ENCODE peak calls at places on chromosomes 6 and 20, in four cellular contexts. M, W, F and S are unnamed samples.
A peak's percentile ranks its signal among the peaks of the same experiment; 100 is the strongest.

GRCh38 chr6:121686611-121687023 is 251.2 kb downstream of the GJA1 start:
- DNase-seq in F (no peak), W (peak; percentile 84), M (no peak), S (no peak)

GRCh38 chr20:18001131-18001921 is 32.5 kb downstream of the MGME1 start:
- DNase-seq in F (peak; percentile 50), W (no peak), M (peak; percentile 48), S (no peak)

GRCh38 chr6:17115251-17116089 is 13.6 kb downstream of the STMND1 start:
- DNase-seq in M (no peak), F (no peak), W (no peak), S (no peak)

GRCh38 chr6:160141001-160141726 is 19.5 kb downstream of the SLC22A1 start:
- DNase-seq in M (no peak), F (no peak), W (no peak), S (no peak)

GRCh38 chr20:48825551-48825885 is 2.3 kb downstream of the PREX1 start:
- DNase-seq in F (no peak), W (no peak), M (no peak), S (no peak)

GRCh38 chr6:39812853-39813533 is 20.8 kb downstream of the DAAM2 start:
- DNase-seq in M (peak; percentile 56), F (no peak), W (no peak), S (no peak)

GRCh38 chr6:13765570-13765969 is 48.8 kb downstream of the MCUR1 start:
- DNase-seq in M (no peak), F (no peak), W (no peak), S (no peak)

GRCh38 chr20:60477958-60478357 is 519.7 kb downstream of the CDH26 start:
- DNase-seq in M (no peak), F (no peak), W (no peak), S (no peak)

GRCh38 chr20:45779011-45779915 is 12.4 kb downstream of the WFDC3 start:
- DNase-seq in W (peak; percentile 87), F (no peak), M (peak; percentile 83), S (peak; percentile 56)

GRCh38 chr20:19713851-19714716 is 44.0 kb upstream of the RIN2 start:
- DNase-seq in M (no peak), F (no peak), W (no peak), S (no peak)

GRCh38 chr6:47709160-47709559 is 10.8 kb downstream of the ADGRF4 start:
- DNase-seq in F (no peak), M (no peak), W (no peak), S (no peak)

GRCh38 chr6:93376026-93376540 is 43.3 kb downstream of the EPHA7 start:
- DNase-seq in M (no peak), F (no peak), W (no peak), S (no peak)

GRCh38 chr6:153103256-153103655 is 27.8 kb downstream of the RGS17 start:
- DNase-seq in W (no peak), M (no peak), F (no peak), S (no peak)

GRCh38 chr20:35296101-35296554 is 3.9 kb upstream of the FAM83C start:
- DNase-seq in F (no peak), W (no peak), M (no peak), S (no peak)

GRCh38 chr20:8527998-8528397 is 395.9 kb downstream of the PLCB1 start:
- DNase-seq in M (no peak), W (no peak), F (peak; percentile 53), S (no peak)

GRCh38 chr6:158067436-158068015 is 85.9 kb downstream of the SYNJ2 start:
- DNase-seq in F (no peak), M (no peak), W (no peak), S (no peak)

GRCh38 chr6:108995296-108995695 is 99.3 kb downstream of the SESN1 start:
- DNase-seq in W (no peak), M (no peak), F (no peak), S (no peak)

GRCh38 chr6:82072771-82073170 is 174.8 kb downstream of the IBTK start:
- DNase-seq in F (no peak), W (no peak), M (no peak), S (no peak)

GRCh38 chr6:107786709-107787588 is 37.2 kb downstream of the SCML4 start:
- DNase-seq in M (no peak), W (no peak), F (no peak), S (no peak)

GRCh38 chr6:43217351-43217750 is 11.9 kb downstream of the DNPH1 start:
- DNase-seq in M (no peak), F (no peak), W (no peak), S (no peak)

DNA sequence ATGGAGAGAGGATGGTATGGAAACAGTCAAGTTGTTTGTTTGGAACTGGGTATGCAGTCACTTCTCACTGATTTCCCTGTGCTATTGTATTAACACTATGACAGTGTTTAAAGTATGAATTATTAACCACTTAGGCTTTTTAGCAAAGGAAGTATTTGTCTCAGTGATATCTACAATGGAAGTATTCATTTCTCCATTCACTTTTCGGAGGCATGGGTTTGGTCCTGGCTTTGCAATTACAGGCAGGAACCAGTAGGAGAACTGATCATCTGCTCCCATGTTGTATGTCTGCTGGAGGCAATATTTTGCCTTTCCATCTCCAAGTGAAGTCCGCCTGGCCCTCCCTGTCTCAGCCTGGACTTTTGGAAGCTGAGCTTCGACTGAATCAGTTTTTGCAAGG is 30.6 kb upstream of the EXOC2 start:
- DNase-seq in M (no peak), W (no peak), F (no peak), S (no peak)
- TF ChIP-seq CTCF in M (no peak), W (no peak), F (peak; percentile 18), S (no peak)

GRCh38 chr6:165755583-165755982 is 92.5 kb upstream of the PDE10A start:
- DNase-seq in M (no peak), W (no peak), F (no peak), S (no peak)
- TF ChIP-seq CTCF in M (no peak), W (no peak), F (no peak), S (no peak)

GRCh38 chr6:69162811-69163210 is 527.7 kb downstream of the ADGRB3 start:
- DNase-seq in F (no peak), M (no peak), W (no peak), S (no peak)

DNA sequence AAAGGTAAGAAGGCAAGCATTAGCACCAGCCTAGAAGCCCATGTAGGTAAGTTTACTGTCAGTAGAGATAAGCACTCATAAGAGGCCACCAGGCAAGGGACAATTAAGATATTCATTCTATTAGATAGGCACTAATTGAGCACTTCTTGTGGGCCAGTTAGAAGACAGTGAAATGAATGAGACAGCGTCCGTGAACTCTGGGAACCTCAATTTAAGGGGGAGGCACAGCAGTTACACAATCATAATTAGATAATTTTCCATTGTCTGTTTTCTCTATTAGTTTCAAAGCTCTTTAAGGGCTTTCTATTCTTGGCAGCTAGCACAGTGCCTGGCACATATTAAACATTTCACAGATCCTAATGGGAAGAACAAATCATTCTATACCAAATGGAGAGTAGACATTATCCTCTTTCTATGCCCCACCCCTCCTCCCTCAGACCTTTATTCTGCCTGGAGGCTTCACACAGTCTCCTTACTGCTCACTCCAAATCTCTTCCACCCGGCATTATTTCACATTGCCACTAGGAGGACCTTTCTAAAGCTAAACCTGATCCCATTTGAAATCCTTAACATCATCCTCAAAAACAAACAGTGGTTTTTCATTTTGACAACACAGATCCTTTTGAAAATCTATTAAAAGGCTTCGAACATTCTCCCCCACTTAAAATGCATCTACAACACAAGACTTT is 529.6 kb downstream of the ADGRB3 start:
- DNase-seq in F (no peak), M (no peak), W (no peak), S (no peak)
- TF ChIP-seq CTCF in F (no peak), M (no peak), W (no peak), S (no peak)

GRCh38 chr6:89789980-89790379 is 29.6 kb downstream of the MDN1 start:
- DNase-seq in F (no peak), W (no peak), M (no peak), S (no peak)

GRCh38 chr6:89794324-89794723 is 25.3 kb downstream of the MDN1 start:
- DNase-seq in M (no peak), F (no peak), W (no peak), S (no peak)

GRCh38 chr6:89793586-89793985 is 26.0 kb downstream of the MDN1 start:
- DNase-seq in W (no peak), M (no peak), F (no peak), S (no peak)

GRCh38 chr6:89790403-89790802 is 29.2 kb downstream of the MDN1 start:
- DNase-seq in F (no peak), W (no peak), M (no peak), S (no peak)

GRCh38 chr6:89792881-89793280 is 26.7 kb downstream of the MDN1 start:
- DNase-seq in W (no peak), F (no peak), M (no peak), S (no peak)
- TF ChIP-seq CTCF in W (peak; percentile 35), F (peak; percentile 33), M (peak; percentile 10), S (no peak)

GRCh38 chr20:40687384-40688128 is 1.5 kb downstream of the MAFB start:
- DNase-seq in F (no peak), W (peak; percentile 94), M (no peak), S (peak; percentile 40)
- TF ChIP-seq CTCF in F (no peak), W (no peak), M (no peak), S (no peak)

DNA sequence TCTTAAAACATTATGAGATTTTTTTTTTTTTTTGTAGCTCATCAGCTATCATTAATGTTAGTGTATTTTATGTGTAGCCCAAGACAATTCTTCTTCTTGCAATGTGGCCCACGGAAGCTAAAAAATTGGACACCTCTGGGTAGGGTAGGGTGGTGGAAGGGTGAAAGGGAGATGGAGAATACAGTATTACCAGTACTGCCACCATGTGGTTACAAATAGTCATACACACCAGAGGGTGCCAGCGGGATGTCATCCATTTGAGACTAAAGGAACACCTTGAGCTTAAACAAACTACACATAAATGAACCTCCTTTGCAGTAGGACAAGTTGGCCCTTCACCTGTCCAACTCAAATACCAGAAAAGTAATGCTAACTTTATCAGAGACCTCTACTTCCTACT is 601.9 kb downstream of the HTR1B start:
- DNase-seq in M (no peak), F (no peak), W (no peak), S (no peak)
- TF ChIP-seq CTCF in M (no peak), F (no peak), W (no peak), S (no peak)

DNA sequence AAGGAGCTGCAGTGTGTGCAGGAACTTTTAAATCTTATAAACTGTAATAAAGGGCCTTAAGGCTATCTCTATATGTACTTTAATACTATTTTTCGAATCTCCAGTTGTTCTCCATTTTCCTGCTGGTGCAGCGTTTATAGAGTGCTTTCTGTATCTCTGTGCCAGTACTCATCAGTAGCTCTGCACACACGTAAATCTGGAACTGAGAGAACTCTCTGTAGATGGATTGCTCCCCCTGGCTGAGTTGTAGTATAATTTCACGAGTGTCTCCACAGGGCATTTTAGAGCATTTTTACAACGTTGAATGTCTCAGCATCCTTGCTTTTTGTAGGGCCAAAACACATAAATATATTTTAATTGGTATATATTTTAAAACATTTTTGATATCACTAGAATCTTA is 256.5 kb downstream of the TRDN start:
- DNase-seq in W (no peak), M (no peak), F (no peak), S (no peak)
- TF ChIP-seq CTCF in W (no peak), M (peak; percentile 43), F (no peak), S (peak; percentile 49)

GRCh38 chr6:6758915-6759654 is 170.6 kb downstream of the LY86 start:
- DNase-seq in W (no peak), M (peak; percentile 29), F (peak; percentile 75), S (no peak)
- TF ChIP-seq CTCF in W (peak; percentile 64), M (peak; percentile 39), F (peak; percentile 81), S (peak; percentile 64)